ENCODE peak calls at places on chromosome 5, in nine cellular contexts. P is right lobe of liver; N is tibial nerve; T is HuH-7.5; R is stimulated activated CD8-positive, alpha-beta memory T cell treated with anti-CD3 and anti-CD28 coated beads, Interleukin-15, amount 100 ng/mL, for 24 hours; A is endothelial cell; F is aorta; W is HS-5; I is pancreas. S is an unnamed sample.

GRCh38 chr5:67494186-67494842 is 297.7 kb upstream of the CD180 start:
- DNase-seq in P (no peak), N (peak), T (no peak), R (no peak), A (no peak), F (no peak), W (no peak), I (no peak), S (no peak)

GRCh38 chr5:110932755-110933488 is 138.6 kb upstream of the TSLP start:
- DNase-seq in P (no peak), N (no peak), T (no peak), R (no peak), A (no peak), F (no peak), W (no peak), I (no peak), S (no peak)

GRCh38 chr5:131610198-131611063 is 24.6 kb downstream of the RAPGEF6 start:
- DNase-seq in P (no peak), N (no peak), T (no peak), R (no peak), A (no peak), F (no peak), W (peak), I (no peak), S (no peak)

GRCh38 chr5:135629666-135630065 is 50.9 kb upstream of the CXCL14 start:
- DNase-seq in P (no peak), N (no peak), T (no peak), R (no peak), A (no peak), F (no peak), W (no peak), I (no peak), S (no peak)

GRCh38 chr5:63175850-63176249 is 597.2 kb downstream of the LRRC70 start:
- DNase-seq in P (no peak), N (no peak), T (no peak), R (no peak), A (no peak), F (no peak), W (no peak), I (no peak), S (no peak)

GRCh38 chr5:133806847-133807246 is 161.6 kb downstream of the C5orf15 start:
- DNase-seq in P (no peak), N (no peak), T (no peak), R (no peak), A (no peak), F (no peak), W (no peak), I (no peak), S (no peak)

GRCh38 chr5:132073231-132074013 is at the start of gene CSF2:
- DNase-seq in P (no peak), N (no peak), T (no peak), R (no peak), A (no peak), F (peak), W (peak), I (no peak), S (no peak)

GRCh38 chr5:179596421-179596820 is 27.1 kb downstream of the HNRNPH1 start:
- DNase-seq in P (no peak), N (no peak), T (no peak), R (no peak), A (no peak), F (no peak), W (no peak), I (no peak), S (no peak)

GRCh38 chr5:166772770-166773169 is 1518.7 kb upstream of the WWC1 start:
- DNase-seq in P (no peak), N (no peak), T (no peak), R (no peak), A (no peak), F (no peak), W (peak), I (no peak), S (no peak)

GRCh38 chr5:158051036-158051435 is 192.1 kb upstream of the CLINT1 start:
- DNase-seq in P (no peak), N (no peak), T (no peak), R (no peak), A (no peak), F (no peak), W (no peak), I (no peak), S (no peak)

GRCh38 chr5:14743601-14744295 is 79.2 kb downstream of the OTULIN start:
- DNase-seq in P (no peak), N (no peak), T (no peak), R (no peak), A (no peak), F (no peak), W (no peak), I (no peak), S (no peak)

GRCh38 chr5:169142264-169142970 is 158.5 kb downstream of the SLIT3 start:
- DNase-seq in P (no peak), N (no peak), T (no peak), R (no peak), A (no peak), F (peak), W (no peak), I (peak), S (no peak)

GRCh38 chr5:54930736-54931135 is 54.7 kb downstream of the ESM1 start:
- DNase-seq in P (no peak), N (no peak), T (no peak), R (no peak), A (no peak), F (no peak), W (no peak), I (no peak), S (no peak)